ENCODE peak calls at places on chromosomes 7 and 10, in ten cellular contexts. M is testis, X is A549, C is uterus, I is spleen, V is heart left ventricle, P is breast epithelium, D is endothelial cell of umbilical vein, K is IMR-90, Z is stomach. G is an unnamed sample. For H3K9me3 and H3K4me1, the result is how much of the 10 kb centered on the place peaks cover.

GRCh38 chr10:54124209-54124890 is 676.7 kb downstream of the PCDH15 start:
- DNase-seq in V (no peak), P (no peak), D (no peak), X (no peak), C (no peak), M (no peak), Z (no peak), I (no peak), K (no peak), G (no peak)

GRCh38 chr10:128054163-128054970 is 71.9 kb downstream of the MKI67 start:
- DNase-seq in K (no peak), Z (no peak), I (peak), V (no peak), C (no peak), D (no peak), M (peak), X (no peak), P (no peak), G (no peak)

GRCh38 chr10:119575506-119575905 is 21.3 kb downstream of the TIAL1 start:
- DNase-seq in K (peak), Z (no peak), D (no peak), I (no peak), C (no peak), V (no peak), P (no peak), M (no peak), X (peak), G (no peak)

GRCh38 chr7:159040146-159040545 is 104.5 kb downstream of the VIPR2 start:
- DNase-seq in I (no peak), V (peak), K (no peak), Z (no peak), C (no peak), D (no peak), X (no peak), M (peak), P (peak), G (no peak)

GRCh38 chr10:15433850-15434537 is 62.9 kb upstream of the FAM171A1 start:
- DNase-seq in Z (no peak), I (no peak), P (no peak), D (peak), M (peak), C (no peak), K (peak), V (no peak), X (peak), G (no peak)

GRCh38 chr10:43197834-43198681 is 59.8 kb downstream of the CSGALNACT2 start:
- DNase-seq in K (no peak), X (peak), I (peak), D (no peak), Z (peak), V (no peak), M (no peak), C (peak), P (peak), G (no peak)

GRCh38 chr10:59905735-59906416 is 480 bp downstream of the CCDC6 start:
- DNase-seq in I (peak), M (no peak), D (no peak), V (peak), C (no peak), P (no peak), Z (no peak), K (no peak), X (no peak), G (peak)

GRCh38 chr10:128180843-128181242 is 54.6 kb upstream of the MKI67 start:
- DNase-seq in V (no peak), M (no peak), X (no peak), D (no peak), Z (no peak), C (no peak), P (no peak), K (no peak), I (no peak), G (no peak)

DNA sequence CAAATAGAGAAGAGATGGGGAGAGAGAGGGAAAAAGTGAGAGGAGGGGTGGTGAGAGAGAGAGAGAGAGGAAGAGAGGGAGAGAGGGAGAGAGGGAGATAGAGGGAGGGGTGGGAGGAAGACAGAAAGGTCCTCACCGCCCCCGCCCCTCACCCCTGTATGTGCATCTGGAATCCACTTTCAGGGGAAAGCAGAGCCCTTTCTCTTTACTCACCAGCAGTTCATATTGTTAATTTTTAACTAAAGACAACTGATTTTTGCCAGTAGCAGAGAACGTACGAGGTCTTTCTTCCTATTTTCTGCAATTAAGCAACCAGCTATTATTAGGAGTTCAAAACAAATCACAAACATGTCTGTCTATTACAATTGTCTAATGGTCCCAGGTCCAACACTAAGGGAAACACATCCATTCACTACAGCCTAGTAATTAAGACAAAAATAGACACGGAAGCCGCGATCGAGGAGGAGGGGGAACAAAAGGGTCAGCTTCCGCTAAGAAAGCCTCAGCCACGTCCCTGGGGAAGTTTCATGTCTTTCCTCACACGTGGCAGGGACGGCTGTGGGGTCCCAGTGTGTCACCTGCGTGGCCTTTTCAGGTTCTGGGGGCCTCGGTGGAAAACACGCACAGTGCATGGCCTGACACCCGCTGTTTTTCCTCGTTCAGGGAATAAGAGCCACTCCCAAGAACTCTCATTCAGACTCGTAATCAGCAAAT is 572.1 kb downstream of the PTPRN2 start:
- DNase-seq in C (no peak), Z (peak), D (no peak), I (no peak), M (peak), X (no peak), V (no peak), P (no peak), K (no peak), G (no peak)
- H3K9me3 ChIP-seq in C (under half), Z (under half), D (under half), I (under half), M (under half), X (under half), V (under half), P (under half), K (under half), G (under half)

GRCh38 chr10:113179270-113179669 is 229.2 kb downstream of the TCF7L2 start:
- DNase-seq in P (no peak), M (no peak), C (no peak), X (no peak), V (peak), K (no peak), D (no peak), I (no peak), Z (no peak), G (no peak)
- TF ChIP-seq POLR2A in P (no peak), M (no peak), C (no peak), X (no peak), V (no peak), K (no peak), D (no peak), I (no peak), Z (no peak), G (no peak)

DNA sequence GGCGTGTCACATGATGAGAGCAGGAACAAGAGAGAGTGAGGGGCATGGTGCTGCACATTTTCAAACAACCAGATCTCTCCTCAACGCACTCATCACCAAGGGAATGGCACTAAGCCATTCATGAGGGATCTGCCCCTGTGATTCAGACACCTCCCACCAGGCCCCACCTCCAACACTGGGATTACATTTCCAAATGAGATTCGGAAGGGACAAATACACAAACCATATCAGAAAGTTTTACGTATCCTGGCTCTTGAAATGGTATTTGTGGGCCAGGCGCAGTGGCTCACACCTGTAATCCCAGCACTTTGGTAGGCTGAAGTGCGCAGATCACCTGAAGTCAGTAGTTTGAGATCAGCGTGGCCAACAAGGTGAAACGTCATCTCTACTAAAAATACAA is 189.4 kb downstream of the PLXDC2 start:
- DNase-seq in P (no peak), M (no peak), C (no peak), Z (no peak), X (no peak), D (no peak), K (no peak), V (no peak), I (no peak), G (no peak)
- H3K4me1 ChIP-seq in P (under half), M (under half), C (under half), Z (under half), X (under half), D (under half), K (under half), V (under half), I (under half), G (under half)

GRCh38 chr7:256461-256940 is 33.5 kb upstream of the FOXL3 start:
- DNase-seq in P (no peak), K (no peak), V (peak), X (no peak), D (no peak), M (no peak), Z (no peak), I (peak), C (no peak), G (no peak)
- H3K9me3 ChIP-seq in P (under half), K (under half), V (under half), X (half or more), D (under half), M (under half), Z (under half), I (under half), C (under half), G (under half)

GRCh38 chr10:6146921-6147320 is 55.8 kb upstream of the PFKFB3 start:
- DNase-seq in V (no peak), P (no peak), K (no peak), M (no peak), D (no peak), I (no peak), C (no peak), Z (no peak), X (no peak), G (no peak)

GRCh38 chr10:6145979-6146432 is 56.7 kb upstream of the PFKFB3 start:
- DNase-seq in V (no peak), D (no peak), K (no peak), M (peak), I (no peak), Z (no peak), X (no peak), C (no peak), P (no peak), G (no peak)

GRCh38 chr10:6145414-6145978 is 56.7 kb downstream of the RBM17 start:
- DNase-seq in I (peak), P (no peak), K (no peak), X (no peak), C (no peak), M (no peak), Z (no peak), D (no peak), V (no peak), G (peak)

GRCh38 chr10:6143128-6143527 is 54.3 kb downstream of the RBM17 start:
- DNase-seq in Z (no peak), I (no peak), D (no peak), V (no peak), K (no peak), P (no peak), M (no peak), C (no peak), X (no peak), G (no peak)

DNA sequence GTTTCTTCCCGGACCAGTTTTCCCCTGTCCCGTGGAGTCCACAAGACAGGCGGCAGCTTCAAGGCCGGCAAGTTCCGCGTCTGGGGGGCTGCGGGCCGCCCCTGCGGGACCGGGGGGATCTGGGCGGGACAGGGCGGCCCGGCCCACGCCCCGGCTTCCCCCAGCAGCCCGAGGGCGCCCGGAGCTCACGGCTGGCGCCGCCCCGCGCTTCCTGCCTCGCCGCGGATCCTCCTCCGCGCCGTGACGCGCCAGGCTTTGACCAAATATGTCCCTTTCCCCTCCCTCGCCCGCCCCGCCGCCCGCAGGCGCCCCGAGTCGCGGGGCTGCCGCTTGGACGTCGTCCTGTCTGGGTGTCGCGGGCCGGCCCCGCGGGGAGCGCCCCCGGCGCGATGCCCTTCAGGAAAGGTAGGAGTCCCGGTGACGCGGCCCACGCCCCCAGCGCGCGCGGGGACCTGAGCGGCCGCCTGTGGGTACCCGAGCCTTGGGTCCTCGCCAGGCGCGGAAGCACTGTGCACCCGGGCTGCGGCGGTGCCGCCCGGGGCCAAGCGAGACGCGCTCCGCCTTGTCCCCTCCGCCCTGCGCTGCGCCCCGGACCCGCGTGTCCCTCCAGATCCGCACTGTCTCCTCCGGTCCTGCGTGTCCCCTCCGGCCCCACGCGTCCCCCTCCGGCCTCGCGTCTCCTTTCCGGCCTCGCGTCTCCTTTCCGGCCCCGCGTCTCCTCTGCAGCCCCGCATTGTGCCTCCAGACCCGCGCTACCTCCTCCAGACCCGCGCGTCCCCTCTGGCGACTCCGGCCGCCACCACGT is 56.0 kb downstream of the RBM17 start:
- DNase-seq in I (peak), M (peak), P (peak), C (peak), X (peak), K (peak), V (peak), D (peak), Z (peak), G (peak)
- TF ChIP-seq POLR2A in I (peak), M (no peak), P (no peak), C (peak), X (peak), K (peak), V (peak), D (peak), Z (no peak), G (peak)

GRCh38 chr7:155665957-155666287 is 21.5 kb downstream of the RBM33 start:
- DNase-seq in D (peak), Z (no peak), X (peak), P (no peak), C (no peak), V (no peak), I (no peak), M (no peak), K (peak), G (no peak)

GRCh38 chr7:155662343-155663043 is 18.0 kb downstream of the RBM33 start:
- DNase-seq in Z (no peak), K (no peak), M (no peak), P (no peak), V (no peak), X (no peak), I (no peak), C (no peak), D (no peak), G (no peak)

GRCh38 chr7:155663942-155664341 is 19.5 kb downstream of the RBM33 start:
- DNase-seq in M (no peak), I (no peak), D (no peak), X (no peak), C (no peak), V (no peak), K (no peak), Z (no peak), P (no peak), G (no peak)

GRCh38 chr7:155667241-155667849 is 22.9 kb downstream of the RBM33 start:
- DNase-seq in K (no peak), V (no peak), Z (no peak), P (no peak), C (no peak), D (no peak), X (no peak), M (no peak), I (no peak), G (no peak)

DNA sequence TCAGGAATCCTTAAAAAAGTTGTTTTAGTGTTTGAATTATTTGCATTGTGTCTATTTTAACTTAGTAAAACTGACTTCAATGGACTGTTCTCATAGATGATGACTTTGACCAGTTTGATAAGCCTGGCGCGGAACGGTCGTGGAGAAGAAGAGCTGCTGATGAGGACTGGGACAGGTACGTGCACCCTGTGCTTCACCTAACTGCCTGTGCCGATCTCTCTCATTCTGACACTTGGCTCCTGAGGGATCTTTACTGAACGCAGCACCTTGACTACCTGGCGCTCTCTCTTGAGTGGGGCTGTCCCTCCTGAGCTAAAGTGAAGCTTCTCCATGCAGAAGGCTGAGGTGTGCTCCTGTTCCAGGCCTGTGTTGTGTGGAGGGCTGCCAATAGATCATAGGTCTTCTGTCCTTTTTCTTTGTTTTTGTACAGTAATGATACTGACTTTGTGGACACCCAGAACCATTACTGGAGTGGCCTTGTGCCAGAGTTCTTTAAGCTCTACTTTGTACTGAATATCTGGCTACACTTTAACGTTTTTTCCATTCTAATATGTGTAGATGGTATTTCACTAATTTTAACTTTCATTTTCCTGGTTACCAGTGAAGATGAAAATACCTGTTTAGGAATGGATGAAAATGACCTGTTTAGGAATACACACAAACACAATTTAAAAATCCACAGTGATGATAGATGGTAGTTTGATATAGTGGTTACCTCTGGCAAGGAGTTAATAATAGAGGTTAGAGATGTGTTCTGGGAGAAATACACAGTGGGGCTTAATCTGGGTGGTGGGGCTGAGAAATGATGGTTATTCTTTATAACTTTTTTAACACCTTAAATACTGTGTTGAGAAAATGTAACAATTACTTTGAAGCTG is 20.9 kb downstream of the RBM33 start:
- DNase-seq in V (no peak), P (no peak), Z (no peak), C (no peak), D (no peak), I (no peak), X (no peak), M (no peak), K (no peak), G (no peak)
- H3K4me1 ChIP-seq in V (under half), P (under half), Z (under half), C (under half), D (under half), I (under half), X (under half), M (under half), K (under half), G (under half)

GRCh38 chr10:71714055-71714454 is 5.5 kb downstream of the C10orf105 start:
- DNase-seq in I (no peak), K (no peak), Z (no peak), P (no peak), C (no peak), X (no peak), D (no peak), V (no peak), M (no peak), G (peak)
- H3K9me3 ChIP-seq in I (under half), K (under half), Z (under half), P (under half), C (under half), X (under half), D (under half), V (under half), M (under half), G (under half)

DNA sequence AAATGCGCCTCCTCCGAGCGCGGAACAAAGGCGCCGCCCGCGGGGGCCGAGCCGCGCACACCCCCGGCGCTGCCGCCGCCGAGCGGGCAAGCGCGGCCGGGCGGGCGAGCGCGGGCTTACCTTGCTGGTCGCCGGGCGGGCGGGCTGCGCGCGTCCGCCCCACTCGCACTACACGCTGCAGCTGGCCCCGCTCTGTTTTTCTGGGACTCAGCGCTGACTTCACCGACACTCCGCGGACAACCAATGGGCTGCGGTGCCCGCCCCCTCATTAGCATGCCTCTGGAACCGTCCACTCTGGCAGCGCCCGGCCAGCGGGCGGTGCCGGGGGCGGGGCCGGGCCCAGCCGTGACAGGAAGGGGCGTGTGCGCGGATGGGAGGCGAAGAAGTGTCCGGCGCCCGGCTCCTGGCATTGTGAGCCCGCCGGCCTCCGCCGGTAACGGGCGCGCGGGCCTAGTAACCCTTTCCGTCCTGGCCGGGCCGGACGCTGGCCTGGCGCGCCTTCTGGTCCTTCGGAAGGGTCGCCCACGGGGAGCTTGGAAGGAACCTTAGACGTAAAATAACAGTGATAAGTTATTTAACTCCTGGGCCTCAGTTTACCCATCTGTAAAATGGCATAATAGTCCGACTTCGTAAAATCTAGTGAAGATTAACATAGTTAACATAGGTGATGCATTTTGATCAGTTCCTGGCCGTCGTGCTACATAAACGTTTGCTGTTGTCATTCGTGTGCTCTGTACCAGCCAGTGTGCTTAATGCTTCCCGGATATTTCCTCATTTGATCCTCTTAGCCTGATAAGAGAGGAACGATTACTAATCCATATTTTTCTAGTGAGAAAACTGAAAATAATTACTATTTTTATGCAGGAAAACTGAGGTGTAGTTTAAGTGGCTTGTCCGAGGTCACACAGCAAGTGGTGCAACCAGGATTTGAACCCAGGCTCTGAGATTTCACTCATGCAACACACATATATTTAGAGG is at the start of gene SORBS1:
- DNase-seq in P (peak), C (peak), Z (peak), M (peak), I (peak), K (peak), V (peak), X (peak), D (peak), G (peak)
- TF ChIP-seq POLR2A in P (no peak), C (peak), Z (no peak), M (peak), I (peak), K (peak), V (peak), X (peak), D (peak), G (peak)

DNA sequence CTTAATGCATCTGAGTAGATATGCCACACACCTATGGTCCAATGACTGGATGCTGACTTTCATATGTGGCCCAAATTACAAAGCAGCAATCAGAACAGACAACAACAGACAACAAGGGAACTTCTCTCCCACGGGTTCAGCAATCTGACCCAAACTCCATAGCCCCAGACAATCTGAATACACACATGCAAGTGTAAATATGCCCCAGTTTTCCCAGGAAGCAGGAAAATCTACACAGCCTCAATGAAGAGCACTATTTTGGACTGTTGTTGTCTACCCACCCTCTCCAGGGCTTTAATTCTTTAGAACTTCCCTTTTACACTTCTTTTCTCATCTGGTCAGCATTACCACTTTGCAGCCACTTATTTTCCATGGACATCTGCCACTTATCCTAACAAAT is 2.0 kb upstream of the CCNY start:
- DNase-seq in Z (no peak), P (no peak), M (no peak), V (no peak), C (no peak), I (no peak), K (no peak), X (no peak), D (no peak), G (no peak)
- H3K4me1 ChIP-seq in Z (under half), P (under half), M (under half), V (under half), C (under half), I (under half), K (under half), X (half or more), D (under half), G (under half)

G was measured in ovary.